ENCODE peak calls at places on chromosomes 3 and 15, in nine cellular contexts. P, A, D, Z, F, B, I, T and Q are unnamed samples. For H3K36me3, the result is how much of the 10 kb centered on the place peaks cover.

GRCh38 chr15:73346735-73347312 is 21.9 kb downstream of the HCN4 start:
- DNase-seq in B (peak), A (peak), P (no peak), Z (peak), T (peak), F (peak), D (no peak), I (peak), Q (peak)

GRCh38 chr3:173733029-173733652 is 335.6 kb downstream of the NLGN1 start:
- DNase-seq in T (peak), D (no peak), I (no peak), P (no peak), B (no peak), F (no peak), A (no peak), Z (peak), Q (peak)

GRCh38 chr3:126356373-126357298 is 572 bp downstream of the KLF15 start:
- DNase-seq in T (peak), B (peak), P (peak), I (no peak), D (no peak), Z (no peak), F (peak), A (peak), Q (no peak)

GRCh38 chr3:175404026-175404425 is 544.9 kb downstream of the NAALADL2 start:
- DNase-seq in Z (no peak), B (no peak), A (no peak), I (no peak), P (no peak), D (no peak), F (no peak), T (peak), Q (no peak)

GRCh38 chr15:80934761-80935221 is 54.8 kb downstream of the MESD start:
- DNase-seq in P (no peak), F (no peak), Z (no peak), A (no peak), I (peak), D (no peak), B (no peak), T (peak), Q (no peak)

GRCh38 chr3:36944012-36944640 is 728 bp downstream of the TRANK1 start:
- DNase-seq in A (peak), B (peak), T (peak), I (peak), P (peak), Z (peak), F (peak), D (peak), Q (peak)

GRCh38 chr15:64247906-64248541 is 85.2 kb upstream of the PPIB start:
- DNase-seq in A (peak), Z (peak), T (peak), I (peak), P (no peak), F (no peak), D (peak), B (no peak), Q (peak)

GRCh38 chr3:11734-12133 is 184.8 kb upstream of the CHL1 start:
- DNase-seq in T (peak), I (no peak), B (no peak), D (peak), Z (no peak), P (no peak), A (no peak), F (no peak), Q (no peak)

GRCh38 chr3:111465081-111465670 is 76.8 kb upstream of the CD96 start:
- DNase-seq in D (no peak), P (no peak), A (no peak), T (no peak), B (no peak), F (no peak), I (no peak), Z (no peak), Q (no peak)

GRCh38 chr3:27285668-27286067 is 83.5 kb downstream of the NEK10 start:
- DNase-seq in P (no peak), I (no peak), A (no peak), F (no peak), D (no peak), Z (no peak), T (no peak), B (no peak), Q (no peak)

GRCh38 chr15:98771444-98772059 is 123.2 kb downstream of the IGF1R start:
- DNase-seq in A (no peak), B (no peak), P (no peak), D (no peak), F (no peak), Z (no peak), I (no peak), T (peak), Q (no peak)

GRCh38 chr15:63395730-63396545 is 14.3 kb upstream of the CA12 start:
- DNase-seq in D (no peak), Z (no peak), B (no peak), T (no peak), A (no peak), F (no peak), I (no peak), P (no peak), Q (no peak)

GRCh38 chr3:128050597-128050996 is 1.6 kb upstream of the SEC61A1 start:
- DNase-seq in B (no peak), D (no peak), Z (peak), P (no peak), I (no peak), T (peak), F (no peak), A (peak), Q (peak)

GRCh38 chr3:181103605-181104004 is 114.1 kb upstream of the DNAJC19 start:
- DNase-seq in T (no peak), I (no peak), F (no peak), B (no peak), Z (peak), D (no peak), P (no peak), A (no peak), Q (peak)

GRCh38 chr3:128609294-128609693 is 41.3 kb downstream of the RPN1 start:
- DNase-seq in F (no peak), T (no peak), P (no peak), A (no peak), Z (no peak), B (no peak), I (no peak), D (no peak), Q (no peak)

GRCh38 chr3:56295161-56295560 is 173.1 kb downstream of the ERC2 start:
- DNase-seq in A (no peak), D (no peak), T (no peak), Z (no peak), F (no peak), I (no peak), P (no peak), B (no peak), Q (no peak)

GRCh38 chr3:196670335-196670734 is 30.8 kb downstream of the NRROS start:
- DNase-seq in Z (no peak), P (no peak), I (no peak), F (no peak), T (no peak), B (no peak), A (no peak), D (no peak), Q (no peak)

GRCh38 chr3:126751611-126752302 is 47.7 kb downstream of the CHCHD6 start:
- DNase-seq in T (no peak), B (no peak), D (no peak), A (no peak), I (no peak), P (no peak), F (no peak), Z (no peak), Q (peak)

GRCh38 chr3:168933614-168934013 is 729.9 kb downstream of the MECOM start:
- DNase-seq in F (no peak), Z (peak), A (no peak), P (no peak), T (peak), I (peak), B (no peak), D (no peak), Q (peak)

GRCh38 chr3:37907906-37908305 is 46.2 kb downstream of the CTDSPL start:
- DNase-seq in B (no peak), I (peak), Z (no peak), A (no peak), F (no peak), T (no peak), D (peak), P (no peak), Q (no peak)

GRCh38 chr3:31620656-31621055 is 87.9 kb downstream of the STT3B start:
- DNase-seq in P (no peak), I (no peak), B (no peak), Z (peak), T (no peak), F (no peak), A (no peak), D (no peak), Q (no peak)

GRCh38 chr15:39417351-39417750 is 163.5 kb upstream of the THBS1 start:
- DNase-seq in B (no peak), T (no peak), D (no peak), A (no peak), P (no peak), I (no peak), Z (no peak), F (no peak), Q (no peak)

GRCh38 chr3:186098740-186099139 is 10.1 kb downstream of the ETV5 start:
- DNase-seq in P (no peak), D (no peak), B (no peak), A (no peak), T (no peak), I (no peak), Z (no peak), F (no peak), Q (no peak)

GRCh38 chr3:149706905-149707304 is 45.4 kb downstream of the COMMD2 start:
- DNase-seq in I (no peak), P (no peak), D (no peak), A (peak), F (no peak), Z (no peak), B (no peak), T (peak), Q (no peak)

GRCh38 chr3:77780621-77781020 is 740.7 kb downstream of the ROBO2 start:
- DNase-seq in B (no peak), I (peak), Z (no peak), D (no peak), F (no peak), P (no peak), A (no peak), T (no peak), Q (no peak)

GRCh38 chr3:158522737-158523136 is 48.3 kb upstream of the MLF1 start:
- DNase-seq in B (no peak), Z (peak), A (no peak), D (no peak), T (peak), I (peak), P (no peak), F (no peak), Q (peak)

GRCh38 chr3:81394656-81395055 is 366.8 kb downstream of the GBE1 start:
- DNase-seq in D (no peak), I (no peak), T (no peak), F (no peak), B (no peak), Z (no peak), A (no peak), P (no peak), Q (no peak)

GRCh38 chr15:99253381-99254090 is 2.3 kb downstream of the LRRC28 start:
- DNase-seq in F (no peak), T (peak), P (no peak), Z (peak), A (no peak), I (peak), D (no peak), B (no peak), Q (no peak)

GRCh38 chr3:15007681-15008141 is 57.4 kb downstream of the MRPS25 start:
- DNase-seq in T (peak), A (no peak), B (no peak), F (no peak), I (peak), P (no peak), Z (peak), D (no peak), Q (peak)

GRCh38 chr3:69005071-69005816 is 8.2 kb downstream of the EOGT start:
- DNase-seq in F (no peak), Z (no peak), A (no peak), P (no peak), B (no peak), D (no peak), I (no peak), T (no peak), Q (no peak)

GRCh38 chr3:191336833-191337232 is 6.5 kb upstream of the UTS2B start:
- DNase-seq in P (no peak), B (no peak), D (no peak), I (no peak), T (no peak), A (no peak), Z (no peak), F (no peak), Q (no peak)

GRCh38 chr3:49098429-49098828 is 4.6 kb upstream of the QRICH1 start:
- DNase-seq in D (no peak), F (no peak), T (peak), I (peak), Z (no peak), B (no peak), A (no peak), P (no peak), Q (peak)

GRCh38 chr15:84782346-84782745 is 34.0 kb downstream of the ZNF592 start:
- DNase-seq in F (no peak), T (no peak), I (no peak), A (no peak), D (no peak), B (no peak), Z (no peak), P (no peak), Q (no peak)

DNA sequence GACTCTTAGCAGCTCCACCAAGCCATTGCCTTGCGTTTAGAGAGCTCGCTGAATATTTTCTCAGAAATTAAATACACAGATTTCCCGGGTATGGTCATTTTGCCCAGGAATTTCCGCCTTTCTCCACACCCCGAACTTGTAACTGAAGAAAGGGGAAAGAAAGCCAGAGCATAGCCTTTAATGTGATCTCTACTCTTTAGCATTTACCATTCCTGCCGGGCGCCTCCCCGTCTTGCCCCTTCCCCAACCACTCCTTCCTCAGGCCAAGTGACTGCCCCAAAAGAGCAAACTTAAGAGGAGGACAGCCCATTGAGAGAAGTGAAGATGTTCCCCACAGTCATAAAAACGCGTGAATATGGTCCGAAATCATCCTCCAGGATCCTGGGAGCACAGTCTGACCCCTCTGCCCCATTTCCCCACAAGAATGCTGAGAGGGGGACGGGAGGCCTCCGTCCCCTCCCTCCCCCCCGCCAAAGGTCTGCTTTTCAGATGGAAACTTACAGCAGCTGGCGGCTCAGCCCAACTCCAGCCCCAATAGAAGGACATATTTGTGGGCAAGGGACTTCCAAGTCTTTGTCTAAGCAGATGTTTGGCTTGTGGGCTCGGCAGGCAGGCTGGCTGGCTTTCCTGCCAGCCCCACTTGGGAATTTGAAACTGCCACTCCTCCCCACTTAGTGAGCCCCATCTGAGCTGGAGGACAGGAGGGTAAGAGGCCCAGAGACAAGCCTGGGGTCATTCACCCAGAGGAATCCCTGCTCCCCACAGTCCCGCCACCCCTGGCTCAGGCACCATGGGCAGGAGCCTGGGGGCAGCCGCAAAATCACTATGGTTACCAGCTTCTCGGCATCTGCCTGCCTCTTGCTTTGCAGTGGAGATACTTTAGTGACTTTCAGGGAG is 53.4 kb downstream of the LMCD1 start:
- DNase-seq in I (peak), T (peak), D (no peak), B (peak), Z (no peak), A (peak), F (no peak), P (peak), Q (no peak)
- H3K4me3 ChIP-seq in I (no peak), T (no peak), D (no peak), B (no peak), Z (no peak), A (no peak), F (no peak), P (no peak), Q (no peak)

GRCh38 chr3:7285502-7285901 is 424.6 kb downstream of the GRM7 start:
- DNase-seq in B (no peak), Z (no peak), A (no peak), I (no peak), T (peak), D (no peak), P (no peak), F (no peak), Q (peak)

GRCh38 chr3:7288133-7288532 is 427.2 kb downstream of the GRM7 start:
- DNase-seq in F (no peak), T (no peak), A (no peak), P (no peak), I (no peak), B (no peak), Z (no peak), D (no peak), Q (no peak)

GRCh38 chr3:7280318-7280717 is 419.4 kb downstream of the GRM7 start:
- DNase-seq in A (no peak), Z (no peak), I (no peak), P (no peak), D (no peak), F (no peak), B (no peak), T (no peak), Q (no peak)

DNA sequence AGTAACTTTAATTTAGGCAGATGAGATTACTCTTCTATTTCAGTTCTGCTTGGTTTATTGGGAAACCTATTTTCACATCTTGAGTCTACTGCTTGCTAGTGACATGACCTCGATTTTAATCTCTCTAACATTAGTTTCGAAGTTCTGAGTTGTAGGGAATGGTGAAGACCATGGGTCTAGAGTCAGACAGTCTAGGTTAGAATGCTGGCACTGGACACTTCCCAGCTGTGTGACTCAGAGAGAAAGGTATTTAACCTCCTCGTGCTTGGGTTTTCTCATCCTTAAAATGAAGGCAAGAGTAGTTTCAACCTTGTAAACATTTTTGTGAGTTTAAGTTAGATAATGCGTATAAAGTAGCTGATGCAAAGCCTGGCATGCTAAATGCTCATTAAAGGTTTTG is 422.1 kb downstream of the GRM7 start:
- DNase-seq in A (no peak), Z (no peak), T (peak), I (peak), B (no peak), D (no peak), P (no peak), F (no peak), Q (no peak)
- TF ChIP-seq CTCF in A (no peak), Z (no peak), T (no peak), I (no peak), B (no peak), D (no peak), P (no peak), F (no peak), Q (no peak)

GRCh38 chr3:45706133-45706808 is 17.1 kb downstream of the SACM1L start:
- DNase-seq in F (no peak), D (no peak), P (no peak), I (no peak), T (no peak), A (no peak), B (no peak), Z (no peak), Q (no peak)

GRCh38 chr3:45704544-45704943 is 15.3 kb downstream of the SACM1L start:
- DNase-seq in D (no peak), P (no peak), T (no peak), I (no peak), Z (no peak), F (no peak), A (no peak), B (no peak), Q (no peak)

GRCh38 chr3:45701167-45701867 is 12.1 kb downstream of the SACM1L start:
- DNase-seq in I (peak), P (no peak), T (no peak), B (no peak), F (no peak), A (no peak), D (no peak), Z (no peak), Q (no peak)

DNA sequence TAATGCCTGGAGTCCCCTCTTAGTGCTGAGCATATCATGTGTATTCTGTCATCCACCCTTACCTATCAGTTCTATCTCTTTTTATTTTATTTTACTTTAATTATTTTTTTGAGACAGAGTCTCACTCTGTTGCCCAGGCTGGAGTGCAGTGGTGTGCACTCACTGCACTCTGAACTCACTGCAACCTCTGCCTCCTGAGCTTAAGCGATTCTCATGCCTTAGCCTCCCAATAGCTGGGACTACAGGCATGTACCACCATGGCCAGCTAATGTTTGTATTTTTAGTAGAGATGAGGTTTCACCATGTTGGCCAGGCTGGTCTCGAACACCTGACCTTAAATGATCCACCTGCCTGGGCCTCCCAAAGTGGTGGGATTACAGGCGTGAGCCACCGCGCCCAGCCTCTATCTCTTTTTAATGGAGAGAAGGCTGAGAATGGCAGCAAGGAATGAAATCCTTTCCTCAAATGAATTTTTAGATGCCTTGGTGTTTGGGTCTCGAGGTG is 11.4 kb downstream of the SACM1L start:
- DNase-seq in D (no peak), A (no peak), I (no peak), Z (no peak), B (no peak), F (no peak), P (no peak), T (no peak), Q (no peak)
- H3K36me3 ChIP-seq in D (under half), A (under half), I (under half), Z (under half), B (under half), F (under half), P (under half), T (under half), Q (under half)

GRCh38 chr3:73404450-73404849 is 220.3 kb downstream of the PDZRN3 start:
- DNase-seq in F (no peak), Z (no peak), P (no peak), T (no peak), I (peak), D (no peak), A (no peak), B (no peak), Q (no peak)

GRCh38 chr3:73399106-73399505 is 225.6 kb downstream of the PDZRN3 start:
- DNase-seq in F (no peak), T (peak), D (no peak), Z (no peak), B (no peak), A (no peak), P (no peak), I (no peak), Q (no peak)

GRCh38 chr3:73401058-73401457 is 223.7 kb downstream of the PDZRN3 start:
- DNase-seq in T (peak), Z (no peak), B (no peak), A (peak), D (no peak), I (no peak), P (no peak), F (no peak), Q (no peak)

GRCh38 chr3:73399666-73400253 is 225.0 kb downstream of the PDZRN3 start:
- DNase-seq in T (no peak), D (no peak), P (no peak), Z (no peak), A (no peak), I (no peak), F (no peak), B (no peak), Q (no peak)

DNA sequence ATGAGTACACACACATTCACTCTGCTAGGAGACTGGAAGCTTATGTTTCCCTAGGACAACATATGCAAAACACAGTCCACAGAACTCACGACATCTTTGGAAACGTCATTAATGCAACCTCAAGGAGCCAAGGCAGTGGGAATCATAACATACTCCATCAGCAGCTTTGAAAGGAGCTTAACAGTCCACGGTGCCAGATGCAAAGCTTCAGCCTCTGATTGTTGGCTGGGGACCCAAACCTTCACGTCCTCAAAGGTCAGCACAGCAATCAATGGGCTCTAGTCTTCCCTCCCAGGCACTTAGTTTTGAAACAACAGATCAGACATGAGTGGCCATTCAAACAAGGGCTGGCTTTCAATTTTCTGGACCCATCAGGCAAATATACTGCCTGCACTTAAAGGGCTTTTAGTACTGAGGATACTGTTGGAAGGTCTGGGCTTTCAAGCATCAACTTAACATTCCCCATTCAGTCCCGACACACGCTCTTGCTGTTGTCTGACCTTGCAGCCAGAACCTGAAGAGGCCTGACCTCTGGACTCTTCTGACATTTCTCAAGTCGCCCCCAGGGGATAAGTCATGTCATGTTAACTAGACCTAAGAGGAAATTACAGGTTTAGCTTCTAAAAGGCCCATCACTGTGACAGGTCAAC is 223.0 kb downstream of the PDZRN3 start:
- DNase-seq in I (no peak), P (no peak), B (no peak), A (peak), T (peak), F (no peak), D (no peak), Z (no peak), Q (no peak)
- H3K4me3 ChIP-seq in I (no peak), P (no peak), B (no peak), A (no peak), T (no peak), F (no peak), D (no peak), Z (no peak), Q (no peak)